ENCODE peak calls at places on chromosomes 16 and 17, in five cellular contexts. T is tibial nerve, O is ovary, R is spleen, K is endodermal cell. J is an unnamed sample. For H3K4me1, the result is how much of the 10 kb centered on the place peaks cover.

GRCh38 chr16:72927199-72928088 is 120.5 kb downstream of the ZFHX3 start:
- DNase-seq in T (no peak), O (no peak), R (peak), K (no peak), J (no peak)

GRCh38 chr17:5912927-5913565 is 157.1 kb upstream of the WSCD1 start:
- DNase-seq in T (no peak), O (no peak), R (no peak), K (peak), J (no peak)

GRCh38 chr17:64008346-64008745 is 10.2 kb downstream of the PRR29 start:
- DNase-seq in T (no peak), O (no peak), R (no peak), K (no peak), J (no peak)

GRCh38 chr16:228151-228855 is 946 bp downstream of the LUC7L start:
- DNase-seq in T (no peak), O (no peak), R (no peak), K (no peak), J (no peak)

GRCh38 chr16:50235581-50235980 is 30.8 kb upstream of the ADCY7 start:
- DNase-seq in T (no peak), O (no peak), R (no peak), K (no peak), J (no peak)

GRCh38 chr17:73203135-73203787 is 10.4 kb downstream of the COG1 start:
- DNase-seq in T (no peak), O (no peak), R (no peak), K (no peak), J (peak)

GRCh38 chr17:50556803-50557202 is 3.7 kb upstream of the CACNA1G start:
- DNase-seq in T (no peak), O (no peak), R (no peak), K (no peak), J (no peak)

GRCh38 chr16:88534731-88535141 is 35.5 kb upstream of the ZC3H18 start:
- DNase-seq in T (no peak), O (peak), R (peak), K (peak), J (no peak)

GRCh38 chr16:25037221-25037620 is 22.1 kb upstream of the ARHGAP17 start:
- DNase-seq in T (no peak), O (no peak), R (no peak), K (no peak), J (no peak)

GRCh38 chr17:79843917-79844815 is 4.9 kb upstream of the CBX4 start:
- DNase-seq in T (no peak), O (peak), R (peak), K (peak), J (peak)

GRCh38 chr17:50139950-50140885 is 10.3 kb upstream of the SAMD14 start:
- DNase-seq in T (peak), O (peak), R (peak), K (peak), J (peak)

GRCh38 chr16:83356266-83356665 is 451.5 kb upstream of the HSBP1 start:
- DNase-seq in T (peak), O (no peak), R (no peak), K (peak), J (peak)

GRCh38 chr17:56891751-56892150 is 22.1 kb downstream of the TRIM25 start:
- DNase-seq in T (no peak), O (no peak), R (peak), K (peak), J (no peak)

GRCh38 chr17:78762007-78762406 is 20.1 kb downstream of the CYTH1 start:
- DNase-seq in T (no peak), O (no peak), R (no peak), K (no peak), J (no peak)

GRCh38 chr16:1057252-1057932 is 15.2 kb upstream of the SSTR5 start:
- DNase-seq in T (no peak), O (no peak), R (no peak), K (peak), J (peak)

GRCh38 chr17:82168568-82168967 is 44.1 kb downstream of the CCDC57 start:
- DNase-seq in T (no peak), O (no peak), R (no peak), K (no peak), J (no peak)

GRCh38 chr17:38564254-38564605 is 41.5 kb downstream of the SRCIN1 start:
- DNase-seq in T (no peak), O (no peak), R (no peak), K (no peak), J (no peak)

GRCh38 chr17:8360260-8360659 is 16.2 kb downstream of the KRABD2 start:
- DNase-seq in T (no peak), O (no peak), R (no peak), K (no peak), J (no peak)

GRCh38 chr16:5058476-5058875 is 7.3 kb downstream of the C16orf89 start:
- DNase-seq in T (no peak), O (no peak), R (peak), K (peak), J (peak)
- TF ChIP-seq CTCF in T (no peak), O (no peak), R (peak), K (peak), J (peak)

DNA sequence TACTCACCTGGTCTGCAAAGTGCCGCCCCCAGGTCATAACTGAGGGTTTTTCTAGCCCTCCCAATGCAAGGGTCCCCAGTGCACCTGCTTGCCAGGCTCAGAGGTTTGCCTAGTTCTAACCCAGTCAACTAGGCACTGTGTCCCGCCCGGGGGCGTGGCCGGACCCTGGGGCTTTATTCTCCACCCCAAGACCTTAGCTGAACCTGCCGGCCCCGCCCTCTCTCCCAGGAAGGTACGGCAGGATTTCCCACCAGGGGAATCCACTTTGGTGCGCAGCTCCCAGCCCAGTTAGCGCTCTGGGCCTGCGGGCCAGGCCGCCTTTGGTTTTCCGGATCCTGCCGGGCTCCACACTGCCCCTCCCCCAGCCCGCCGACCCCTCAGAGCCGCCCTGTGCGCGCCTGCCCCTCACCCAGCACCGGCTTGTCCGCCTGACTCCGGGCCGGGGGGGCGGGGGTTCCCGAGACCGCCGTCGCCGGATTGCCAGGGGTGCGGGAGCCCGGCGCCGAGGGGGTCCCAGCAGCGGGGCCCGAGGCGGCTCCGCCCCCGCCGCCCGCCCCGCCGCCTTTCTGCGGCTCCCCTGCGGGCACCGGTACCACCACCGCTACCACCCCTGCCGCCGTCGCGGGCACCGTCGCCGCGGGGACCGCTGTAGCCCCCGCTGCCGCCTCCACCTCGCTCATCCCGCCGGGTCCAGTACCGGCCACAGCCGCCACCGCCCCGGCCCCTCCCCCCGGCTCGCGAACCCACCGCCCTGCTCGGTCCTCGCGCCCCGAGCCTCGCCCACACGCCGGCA is 422 bp downstream of the YBX2 start:
- DNase-seq in T (no peak), O (no peak), R (no peak), K (peak), J (peak)
- H3K4me1 ChIP-seq in T (under half), O (under half), R (under half), K (under half), J (under half)

GRCh38 chr17:81036128-81036891 is 1.4 kb downstream of the BAIAP2 start:
- DNase-seq in T (no peak), O (no peak), R (peak), K (no peak), J (no peak)
- H3K4me3 ChIP-seq in T (peak), O (peak), R (peak), K (peak), J (peak)

DNA sequence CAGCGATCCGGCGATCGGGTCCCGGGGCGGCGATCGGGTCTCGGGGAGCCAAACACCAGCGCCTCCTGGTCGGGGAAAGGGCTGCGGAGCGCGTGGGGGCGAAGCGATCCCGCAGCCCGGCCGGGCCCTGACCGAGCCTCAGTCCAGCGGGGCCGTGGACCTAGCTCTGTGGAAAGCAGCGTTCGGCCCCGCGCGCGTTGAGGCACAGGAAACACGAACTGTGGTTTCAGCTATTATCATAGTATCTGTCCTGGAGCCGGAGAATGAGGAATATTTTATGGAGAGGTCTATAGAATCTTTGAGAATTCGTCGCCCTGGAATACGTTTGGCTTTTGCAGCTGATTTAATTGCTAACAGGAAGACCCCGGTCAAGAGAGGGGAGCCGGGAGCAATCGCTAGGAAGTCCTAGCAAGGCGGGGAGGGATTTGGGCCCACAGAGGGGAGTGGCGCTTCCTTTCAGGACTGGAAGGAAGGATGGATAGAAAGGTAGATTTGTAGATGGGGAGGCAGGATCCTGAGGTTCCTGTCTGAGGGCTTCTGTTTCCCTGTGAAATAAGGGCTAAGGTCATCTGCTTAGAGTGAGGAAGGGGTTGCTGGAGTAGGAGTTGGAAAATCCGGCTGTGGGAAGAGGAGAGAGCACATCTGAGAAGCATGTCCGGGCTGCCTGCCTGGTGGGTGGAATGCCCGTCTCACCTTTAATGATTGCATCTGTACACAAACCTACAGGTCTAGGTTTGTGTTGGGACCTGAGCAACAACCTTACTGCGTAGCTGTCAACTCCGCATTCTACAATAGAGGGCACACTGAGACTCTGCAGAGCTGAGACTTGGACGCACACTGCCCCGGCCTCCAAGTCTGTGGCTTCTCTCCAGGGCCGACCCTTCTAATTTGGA is 770 bp downstream of the CCNF start:
- DNase-seq in T (no peak), O (no peak), R (peak), K (peak), J (peak)
- TF ChIP-seq CTCF in T (no peak), O (no peak), R (peak), K (peak), J (no peak)

GRCh38 chr16:27205436-27206065 is 2.2 kb downstream of the KDM8 start:
- DNase-seq in T (no peak), O (no peak), R (peak), K (peak), J (no peak)
- H3K4me1 ChIP-seq in T (under half), O (under half), R (under half), K (under half), J (under half)

DNA sequence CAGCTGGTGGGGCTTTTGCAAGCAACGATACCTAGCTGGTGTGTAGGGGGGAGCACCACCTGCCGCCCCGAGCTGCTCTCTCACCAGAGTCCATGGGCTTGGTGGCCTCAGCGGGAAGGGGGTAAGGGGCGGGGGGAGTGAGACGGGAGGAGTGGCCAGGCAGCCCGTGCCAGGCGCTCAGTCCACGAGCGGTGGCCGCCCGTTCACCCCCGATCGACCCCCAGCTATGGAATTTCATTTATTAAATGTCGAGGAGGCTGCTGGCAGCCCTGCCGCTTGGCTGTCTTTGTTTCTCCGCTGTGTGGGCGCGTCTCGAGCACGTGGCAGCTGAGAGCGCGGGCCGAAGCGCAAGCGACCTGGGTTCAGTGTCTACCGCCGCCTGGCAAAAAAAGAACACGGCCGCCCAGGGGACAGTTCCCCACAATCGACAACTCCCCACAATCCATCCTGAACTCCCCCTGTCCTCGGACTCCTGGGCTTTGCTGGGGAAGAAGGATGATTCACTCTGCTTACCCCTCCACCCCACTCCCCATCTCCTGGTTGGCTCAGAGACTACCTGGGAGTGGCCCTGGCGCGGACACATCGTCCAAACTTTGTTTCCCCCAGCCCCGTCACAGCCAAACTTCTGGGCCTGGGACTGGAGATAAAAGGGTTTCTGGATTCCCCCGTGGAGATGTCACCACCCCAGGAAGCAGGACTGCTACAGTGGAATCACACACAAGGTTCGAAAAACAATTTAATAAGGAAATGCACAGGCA is 1.7 kb upstream of the GIT1 start:
- DNase-seq in T (peak), O (no peak), R (peak), K (no peak), J (no peak)
- H3K4me3 ChIP-seq in T (peak), O (peak), R (peak), K (peak), J (peak)

DNA sequence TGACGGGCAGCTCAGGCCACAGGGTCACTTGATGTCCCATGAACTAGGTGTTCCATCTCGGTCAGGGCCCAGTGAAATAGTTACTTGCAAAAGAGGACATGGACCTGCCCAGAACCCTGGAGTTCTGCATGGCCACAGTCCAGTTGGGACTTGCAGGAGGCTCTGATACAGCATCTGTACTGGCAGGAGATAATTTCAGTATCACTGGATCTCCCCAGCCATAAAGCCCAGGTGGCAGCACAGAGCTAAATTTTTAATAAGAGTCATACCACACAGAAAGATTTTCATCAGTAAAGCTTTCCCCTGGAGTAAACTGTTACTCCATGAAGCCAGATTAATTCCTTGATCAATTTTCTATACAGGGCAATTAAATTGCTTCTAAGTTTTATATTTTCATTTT is 18.0 kb upstream of the SLC16A5 start:
- DNase-seq in T (no peak), O (no peak), R (peak), K (no peak), J (no peak)
- TF ChIP-seq CTCF in T (peak), O (no peak), R (no peak), K (peak), J (peak)

J was measured in Caco-2.